ENCODE peak calls at places on chromosomes 4 and X, in eight cellular contexts. D, G, I, P, E, O, F and Y are unnamed samples.

GRCh38 chr4:163816494-163816893 is 322.0 kb downstream of the TMA16 start:
- DNase-seq in G (no peak), E (no peak), D (no peak), F (no peak), I (no peak), P (no peak), O (no peak), Y (no peak)

GRCh38 chrX:76195579-76195978 is 22.7 kb downstream of the PBDC1 start:
- DNase-seq in I (no peak), P (no peak), G (no peak), O (no peak), E (no peak), D (no peak), F (no peak), Y (no peak)

GRCh38 chr4:54446556-54446955 is 211.2 kb upstream of the KIT start:
- DNase-seq in O (no peak), G (no peak), P (no peak), E (no peak), I (no peak), F (no peak), D (no peak), Y (no peak)

GRCh38 chr4:185774815-185775684 is 36.9 kb downstream of the SORBS2 start:
- DNase-seq in I (no peak), E (no peak), F (peak; percentile 42), G (no peak), D (no peak), O (no peak), P (no peak), Y (peak; percentile 41)

GRCh38 chr4:3202836-3203820 is 45.8 kb upstream of the MSANTD1 start:
- DNase-seq in D (no peak), E (peak; percentile 20), G (no peak), P (no peak), I (no peak), O (no peak), F (no peak), Y (no peak)

GRCh38 chr4:53591372-53591892 is at the start of gene LNX1:
- DNase-seq in E (peak; percentile 83), I (no peak), O (peak; percentile 86), P (peak; percentile 95), D (no peak), G (peak; percentile 21), F (peak; percentile 96), Y (peak; percentile 33)

GRCh38 chr4:151855747-151856146 is 94.9 kb upstream of the GATB start:
- DNase-seq in E (no peak), D (no peak), G (no peak), I (no peak), F (no peak), O (no peak), P (no peak), Y (no peak)

GRCh38 chr4:186657766-186658165 is 65.9 kb downstream of the FAT1 start:
- DNase-seq in G (no peak), P (no peak), E (no peak), F (no peak), I (no peak), D (no peak), O (no peak), Y (no peak)

GRCh38 chr4:140533951-140534480 is 10.0 kb downstream of the ELMOD2 start:
- DNase-seq in P (no peak), F (no peak), D (no peak), I (no peak), O (no peak), E (no peak), G (no peak), Y (no peak)

GRCh38 chr4:148359769-148360168 is 82.4 kb downstream of the NR3C2 start:
- DNase-seq in P (no peak), I (no peak), O (no peak), E (no peak), F (no peak), G (no peak), D (no peak), Y (no peak)

DNA sequence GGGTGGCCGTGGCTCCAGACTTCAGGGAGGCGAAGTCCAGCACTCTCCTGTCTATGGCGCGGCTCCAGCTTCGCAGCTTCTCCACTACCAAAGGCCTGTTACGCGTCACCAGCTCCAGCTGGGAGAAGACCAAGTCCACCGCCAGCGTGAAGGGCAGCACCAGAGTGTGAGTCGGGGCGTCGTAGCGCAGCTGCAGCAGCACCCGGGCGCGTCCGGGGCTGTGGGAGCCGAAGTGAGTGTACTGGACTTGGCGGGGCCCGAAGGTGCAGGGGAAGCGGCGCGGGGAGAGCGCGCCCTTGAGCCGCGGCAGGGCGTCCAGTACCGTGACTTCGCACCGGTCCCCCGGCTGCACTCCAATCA is 435 bp downstream of the FREM3 start:
- DNase-seq in P (no peak), I (no peak), E (no peak), D (no peak), G (no peak), O (peak; percentile 60), F (no peak), Y (no peak)
- H3K27me3 ChIP-seq in P (peaks cover 32% of the 10 kb centered on the region), I (peaks cover 31% of the 10 kb centered on the region), E (peaks cover 34% of the 10 kb centered on the region), D (no peaks in the 10 kb centered on the region), G (peaks cover 43% of the 10 kb centered on the region), O (peaks cover 27% of the 10 kb centered on the region), F (peaks cover 57% of the 10 kb centered on the region), Y (no peaks in the 10 kb centered on the region)

GRCh38 chrX:101252634-101253033 is 33.0 kb downstream of the DRP2 start:
- DNase-seq in P (no peak), F (no peak), E (no peak), G (no peak), D (no peak), O (no peak), I (no peak), Y (no peak)

GRCh38 chrX:101260435-101260834 is 30.7 kb downstream of the TAF7L start:
- DNase-seq in G (no peak), D (no peak), F (no peak), P (no peak), O (no peak), E (no peak), I (no peak), Y (no peak)

GRCh38 chrX:101258260-101258581 is 32.9 kb downstream of the TAF7L start:
- DNase-seq in P (no peak), G (no peak), I (no peak), F (no peak), O (no peak), E (no peak), D (no peak), Y (no peak)

GRCh38 chrX:101262590-101262989 is 28.5 kb downstream of the TAF7L start:
- DNase-seq in I (no peak), G (no peak), D (no peak), O (no peak), F (no peak), P (no peak), E (no peak), Y (no peak)

GRCh38 chrX:101257448-101258259 is 33.5 kb downstream of the TAF7L start:
- DNase-seq in F (no peak), O (no peak), E (no peak), G (no peak), P (no peak), D (no peak), I (no peak), Y (no peak)
- H3K27ac ChIP-seq in F (no peak overlapping the region), O (no peak overlapping the region), E (no peak overlapping the region), G (no peak overlapping the region), P (no peak overlapping the region), D (no peak overlapping the region), I (no peak overlapping the region), Y (no peak overlapping the region)

GRCh38 chr4:17273047-17273446 is 238.8 kb downstream of the QDPR start:
- DNase-seq in D (no peak), I (no peak), F (no peak), G (no peak), O (no peak), E (no peak), P (no peak), Y (no peak)
- TF ChIP-seq EP300 in D (no peak), I (no peak), F (no peak), G (no peak), O (no peak), E (no peak), P (no peak), Y (no peak)

GRCh38 chrX:87434618-87435017 is 83.0 kb upstream of the KLHL4 start:
- DNase-seq in I (no peak), D (no peak), F (no peak), E (no peak), P (no peak), O (no peak), G (no peak), Y (no peak)
- H3K27me3 ChIP-seq in I (no peaks in the 10 kb centered on the region), D (no peaks in the 10 kb centered on the region), F (no peaks in the 10 kb centered on the region), E (no peaks in the 10 kb centered on the region), P (no peaks in the 10 kb centered on the region), O (no peaks in the 10 kb centered on the region), G (no peaks in the 10 kb centered on the region), Y (no peaks in the 10 kb centered on the region)